ENCODE peak calls at places on chromosomes 5 and 9, in ten cellular contexts. H is CD4-positive, alpha-beta T cell; A is hippocampal formation; B is posterior vena cava; O is fibroblast of the conjunctiva; Y is nucleus accumbens; I is lower leg skin; W is NCI-H1436; F is prostate gland; K is stimulated activated naive CD8-positive, alpha-beta T cell treated with anti-CD3 and anti-CD28 coated beads, Interleukin-15, amount 100 ng/mL, for 72 hours. U is an unnamed sample.
A peak's percentile ranks its signal among the peaks of the same experiment; 100 is the strongest.

GRCh38 chr5:119274767-119275130 is 81.1 kb upstream of the TNFAIP8 start:
- DNase-seq in H (no peak), A (no peak), B (no peak), O (no peak), Y (no peak), I (no peak), W (no peak), F (no peak), K (no peak), U (no peak)

GRCh38 chr9:104984121-104984520 is 56.2 kb upstream of the ABCA1 start:
- DNase-seq in H (no peak), A (no peak), B (no peak), O (no peak), Y (no peak), I (no peak), W (no peak), F (no peak), K (no peak), U (no peak)

GRCh38 chr5:1431021-1431811 is 14.0 kb downstream of the SLC6A3 start:
- DNase-seq in H (no peak), A (no peak), B (peak; percentile 71), O (no peak), Y (no peak), I (peak; percentile 81), W (no peak), F (no peak), K (no peak), U (no peak)

GRCh38 chr9:70043689-70044449 is at the start of gene MAMDC2:
- DNase-seq in H (no peak), A (no peak), B (peak; percentile 86), O (no peak), Y (no peak), I (peak; percentile 93), W (no peak), F (no peak), K (no peak), U (peak; percentile 71)

GRCh38 chr9:98607787-98608186 is 100.9 kb downstream of the GABBR2 start:
- DNase-seq in H (no peak), A (no peak), B (no peak), O (peak; percentile 3), Y (no peak), I (peak; percentile 14), W (no peak), F (no peak), K (no peak), U (no peak)

GRCh38 chr9:135192686-135193085 is 105.2 kb downstream of the OLFM1 start:
- DNase-seq in H (no peak), A (no peak), B (no peak), O (no peak), Y (no peak), I (no peak), W (no peak), F (no peak), K (no peak), U (no peak)

GRCh38 chr5:157275403-157275802 is 9.5 kb downstream of the CYFIP2 start:
- DNase-seq in H (no peak), A (no peak), B (no peak), O (no peak), Y (no peak), I (no peak), W (no peak), F (no peak), K (no peak), U (no peak)

GRCh38 chr5:27906911-27907590 is 868.7 kb upstream of the CDH9 start:
- DNase-seq in H (no peak), A (no peak), B (no peak), O (no peak), Y (no peak), I (no peak), W (no peak), F (no peak), K (no peak), U (no peak)

GRCh38 chr5:135095052-135095715 is 61.2 kb upstream of the PITX1 start:
- DNase-seq in H (no peak), A (no peak), B (peak; percentile 53), O (no peak), Y (no peak), I (no peak), W (no peak), F (peak; percentile 40), K (no peak), U (no peak)

GRCh38 chr5:72138943-72139467 is 31.7 kb downstream of the MAP1B start:
- DNase-seq in H (no peak), A (no peak), B (no peak), O (peak; percentile 49), Y (no peak), I (no peak), W (no peak), F (no peak), K (peak; percentile 19), U (no peak)

GRCh38 chr5:53879708-53880356 is 319.4 kb downstream of the NDUFS4 start:
- DNase-seq in H (no peak), A (no peak), B (no peak), O (no peak), Y (no peak), I (no peak), W (no peak), F (no peak), K (no peak), U (no peak)

GRCh38 chr9:14441976-14442651 is 128.2 kb upstream of the NFIB start:
- DNase-seq in H (no peak), A (no peak), B (no peak), O (no peak), Y (no peak), I (no peak), W (no peak), F (no peak), K (no peak), U (no peak)

GRCh38 chr5:179819296-179820126 is 1.2 kb upstream of the SQSTM1 start:
- DNase-seq in H (no peak), A (no peak), B (peak; percentile 91), O (no peak), Y (peak; percentile 74), I (peak; percentile 94), W (peak; percentile 15), F (peak; percentile 59), K (peak; percentile 68), U (peak; percentile 82)

GRCh38 chr5:69248019-69248418 is 13.3 kb downstream of the CDK7 start:
- DNase-seq in H (no peak), A (no peak), B (no peak), O (no peak), Y (no peak), I (no peak), W (no peak), F (no peak), K (no peak), U (no peak)

GRCh38 chr5:149730620-149731331 is 666 bp downstream of the PPARGC1B start:
- DNase-seq in H (peak; percentile 35), A (no peak), B (peak; percentile 85), O (no peak), Y (peak; percentile 23), I (peak; percentile 92), W (no peak), F (peak; percentile 24), K (peak; percentile 76), U (no peak)

GRCh38 chr5:167710444-167711025 is 580.9 kb upstream of the WWC1 start:
- DNase-seq in H (no peak), A (no peak), B (no peak), O (no peak), Y (no peak), I (no peak), W (no peak), F (no peak), K (no peak), U (no peak)

GRCh38 chr9:118595719-118596305 is 773.4 kb downstream of the BRINP1 start:
- DNase-seq in H (no peak), A (peak; percentile 63), B (no peak), O (peak; percentile 8), Y (no peak), I (no peak), W (peak; percentile 36), F (peak; percentile 5), K (no peak), U (no peak)

GRCh38 chr9:27496134-27496504 is 28.0 kb upstream of the IFNK start:
- DNase-seq in H (no peak), A (no peak), B (no peak), O (no peak), Y (no peak), I (no peak), W (no peak), F (no peak), K (no peak), U (no peak)